ENCODE peak calls at places on chromosomes 16 and 17, in seven cellular contexts. H is coronary artery, F is bronchial epithelial cell, L is AG09319, N is cardiac fibroblast, R is WTC11, Y is AG04449. B is an unnamed sample.

GRCh38 chr17:32631341-32632109 is 144.7 kb downstream of the CDK5R1 start:
- DNase-seq in N (no peak), H (no peak), F (no peak), Y (no peak), L (no peak), R (no peak), B (no peak)

GRCh38 chr17:8060274-8060673 is 21.4 kb downstream of the ALOX15B start:
- DNase-seq in R (peak; percentile 60), F (peak; percentile 57), L (no peak), N (peak; percentile 78), Y (no peak), H (no peak), B (no peak)

GRCh38 chr16:30407794-30408534 is 558 bp downstream of the ZNF771 start:
- DNase-seq in H (no peak), L (no peak), R (no peak), N (peak; percentile 11), F (no peak), Y (no peak), B (no peak)

GRCh38 chr17:81976332-81977210 is 858 bp upstream of the ASPSCR1 start:
- DNase-seq in L (no peak), R (peak; percentile 63), N (no peak), Y (no peak), H (no peak), F (peak; percentile 13), B (no peak)

GRCh38 chr16:56357765-56358322 is 67.5 kb downstream of the AMFR start:
- DNase-seq in H (no peak), F (no peak), Y (no peak), R (peak; percentile 55), N (no peak), L (no peak), B (no peak)

GRCh38 chr16:29126057-29126494 is 141.2 kb downstream of the LAT start:
- DNase-seq in N (no peak), F (no peak), R (no peak), L (no peak), H (no peak), Y (no peak), B (no peak)

GRCh38 chr17:71286625-71287024 is 834.2 kb upstream of the SOX9 start:
- DNase-seq in H (no peak), F (no peak), N (no peak), L (no peak), Y (no peak), R (no peak), B (no peak)

GRCh38 chr16:17130733-17131132 is 340.0 kb downstream of the XYLT1 start:
- DNase-seq in R (no peak), H (no peak), L (no peak), F (no peak), N (no peak), Y (no peak), B (no peak)

GRCh38 chr16:27729516-27730304 is 179.8 kb downstream of the KATNIP start:
- DNase-seq in R (no peak), N (peak; percentile 72), H (no peak), F (no peak), L (no peak), Y (no peak), B (no peak)

GRCh38 chr17:58329808-58330543 is 1.4 kb upstream of the TSPOAP1 start:
- DNase-seq in H (no peak), N (no peak), L (no peak), Y (no peak), R (no peak), F (no peak), B (no peak)

GRCh38 chr16:50297301-50298074 is 31.1 kb downstream of the ADCY7 start:
- DNase-seq in F (no peak), H (peak; percentile 53), N (no peak), Y (no peak), R (no peak), L (no peak), B (no peak)

GRCh38 chr17:63439682-63440081 is 6.4 kb downstream of the CYB561 start:
- DNase-seq in L (no peak), F (no peak), H (no peak), N (peak; percentile 75), Y (no peak), R (no peak), B (no peak)

DNA sequence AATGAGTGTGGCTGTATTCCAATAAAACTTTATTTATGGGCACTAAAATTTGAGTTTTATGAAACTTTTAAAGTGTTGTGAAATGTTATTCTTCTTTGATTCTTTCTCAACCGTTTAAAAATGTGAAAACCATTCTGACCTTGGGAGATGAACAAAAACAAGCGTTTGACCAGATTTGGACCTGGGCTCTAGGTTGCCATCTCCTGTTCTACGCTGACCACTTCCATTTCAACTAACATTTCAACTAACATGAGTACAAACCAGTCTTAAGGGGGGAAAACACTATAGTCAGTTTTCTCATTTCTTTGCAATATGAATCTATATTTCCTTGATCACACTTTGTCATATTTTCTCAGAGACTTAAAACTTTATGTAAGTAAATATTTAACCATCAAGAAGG is 118.4 kb upstream of the IRX5 start:
- DNase-seq in F (peak; percentile 19), H (no peak), R (no peak), Y (no peak), N (peak; percentile 26), L (no peak), B (no peak)
- TF ChIP-seq CTCF in F (no peak), H (no peak), R (no peak), Y (peak; percentile 5), N (peak; percentile 27), L (peak; percentile 12), B (peak; percentile 19)

GRCh38 chr16:85569615-85570212 is 43.4 kb upstream of the GSE1 start:
- DNase-seq in Y (no peak), R (no peak), H (no peak), L (no peak), F (no peak), N (peak; percentile 64), B (no peak)
- TF ChIP-seq CTCF in Y (no peak), R (no peak), H (no peak), L (no peak), F (no peak), N (no peak), B (no peak)

GRCh38 chr17:67862614-67863217 is 37.4 kb downstream of the BPTF start:
- DNase-seq in Y (no peak), N (no peak), L (no peak), H (no peak), F (no peak), R (no peak), B (no peak)
- TF ChIP-seq CTCF in Y (no peak), N (no peak), L (no peak), H (no peak), F (no peak), R (no peak), B (no peak)

GRCh38 chr17:16944334-16945140 is 27.4 kb downstream of the TNFRSF13B start:
- DNase-seq in Y (no peak), F (no peak), N (no peak), L (no peak), H (peak; percentile 54), R (no peak), B (no peak)

GRCh38 chr17:16945141-16945493 is 26.8 kb downstream of the TNFRSF13B start:
- DNase-seq in F (no peak), H (peak; percentile 53), R (no peak), Y (no peak), L (no peak), N (no peak), B (no peak)

GRCh38 chr17:16947470-16947869 is 24.4 kb downstream of the TNFRSF13B start:
- DNase-seq in H (no peak), R (no peak), Y (no peak), L (no peak), F (no peak), N (no peak), B (no peak)

GRCh38 chr17:16943541-16944333 is 28.2 kb downstream of the TNFRSF13B start:
- DNase-seq in N (no peak), L (no peak), Y (no peak), H (peak; percentile 68), F (no peak), R (no peak), B (no peak)

GRCh38 chr17:16945513-16946201 is 26.3 kb downstream of the TNFRSF13B start:
- DNase-seq in R (peak; percentile 49), F (no peak), H (no peak), Y (no peak), N (no peak), L (no peak), B (no peak)
- TF ChIP-seq CTCF in R (no peak), F (no peak), H (no peak), Y (no peak), N (no peak), L (no peak), B (no peak)

B was measured in D721Med.